ENCODE peak calls at places on chromosomes 5 and 9, in four cellular contexts. C, X, J and N are unnamed samples.

GRCh38 chr5:103422756-103423155 is 139.8 kb downstream of the NUDT12 start:
- DNase-seq in J (no peak), X (no peak), C (no peak), N (no peak)

GRCh38 chr5:175728885-175729828 is 71.3 kb downstream of the HRH2 start:
- DNase-seq in X (peak), J (peak), C (no peak), N (no peak)

GRCh38 chr5:150448353-150448752 is 1.2 kb downstream of the RPS14 start:
- DNase-seq in X (peak), J (no peak), C (no peak), N (no peak)

GRCh38 chr9:135503371-135504261 is 3.1 kb downstream of the MRPS2 start:
- DNase-seq in X (no peak), J (no peak), C (no peak), N (no peak)

GRCh38 chr9:127507751-127508648 is 56.7 kb downstream of the LRSAM1 start:
- DNase-seq in J (no peak), C (no peak), X (no peak), N (no peak)

GRCh38 chr9:116112236-116112635 is 41.4 kb upstream of the PAPPA start:
- DNase-seq in J (no peak), X (no peak), C (no peak), N (no peak)

GRCh38 chr9:116589392-116590354 is 97.4 kb upstream of the TRIM32 start:
- DNase-seq in C (no peak), X (peak), J (no peak), N (no peak)

GRCh38 chr5:160233215-160233614 is 3.9 kb downstream of the FABP6 start:
- DNase-seq in C (no peak), J (no peak), X (peak), N (no peak)

GRCh38 chr5:31119938-31120641 is 73.4 kb upstream of the CDH6 start:
- DNase-seq in C (no peak), J (no peak), X (no peak), N (no peak)

GRCh38 chr9:100492952-100493351 is 20.0 kb downstream of the TMEFF1 start:
- DNase-seq in J (no peak), X (no peak), C (no peak), N (no peak)

GRCh38 chr5:108797396-108797795 is 49.7 kb downstream of the FER start:
- DNase-seq in X (no peak), J (no peak), C (no peak), N (no peak)

GRCh38 chr9:37969130-37969529 is 65.2 kb upstream of the SLC25A51 start:
- DNase-seq in C (no peak), X (peak), J (no peak), N (peak)

GRCh38 chr5:77167695-77168111 is 42.8 kb upstream of the PDE8B start:
- DNase-seq in J (no peak), C (peak), X (no peak), N (no peak)

GRCh38 chr5:179906795-179907569 is 715 bp downstream of the TBC1D9B start:
- DNase-seq in C (no peak), J (peak), X (peak), N (peak)

GRCh38 chr5:114678778-114679177 is 316.9 kb downstream of the KCNN2 start:
- DNase-seq in C (no peak), X (no peak), J (no peak), N (no peak)
- TF ChIP-seq CTCF in C (no peak), X (no peak), J (peak), N (no peak)

DNA sequence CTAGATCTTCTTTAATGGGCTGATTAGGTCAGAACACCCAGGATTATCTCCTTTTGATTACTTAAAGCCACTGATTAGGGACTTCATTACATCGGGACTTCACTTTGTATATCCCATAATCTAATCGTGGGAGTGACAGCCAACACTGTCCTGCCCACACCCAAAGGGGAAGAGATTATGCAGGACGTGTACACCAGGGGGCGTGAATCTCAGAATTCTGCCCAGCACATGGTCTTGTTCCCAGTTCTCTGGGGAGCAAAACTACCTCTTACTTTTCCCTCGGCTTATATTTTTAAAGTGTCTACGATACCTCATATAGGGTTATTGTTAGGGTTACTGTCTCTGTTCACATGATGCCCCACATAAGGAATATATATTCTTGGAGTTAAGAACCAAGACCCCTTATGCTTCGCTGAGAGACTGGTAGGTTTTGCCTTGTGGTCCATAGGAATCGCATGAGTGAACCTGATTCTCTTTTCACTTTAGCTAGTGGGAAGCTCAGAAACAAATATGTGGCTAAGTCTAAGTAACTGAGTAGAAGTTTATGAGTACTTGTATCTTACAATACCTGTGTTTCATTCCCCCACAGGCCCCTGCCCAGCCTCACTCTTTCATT is 192.7 kb downstream of the GNA14 start:
- DNase-seq in J (no peak), X (no peak), C (no peak), N (peak)
- TF ChIP-seq CTCF in J (peak), X (peak), C (no peak), N (peak)

GRCh38 chr5:177370488-177371119 is 12.9 kb downstream of the RGS14 start:
- DNase-seq in J (peak), X (peak), C (peak), N (peak)
- TF ChIP-seq CTCF in J (peak), X (peak), C (peak), N (peak)

DNA sequence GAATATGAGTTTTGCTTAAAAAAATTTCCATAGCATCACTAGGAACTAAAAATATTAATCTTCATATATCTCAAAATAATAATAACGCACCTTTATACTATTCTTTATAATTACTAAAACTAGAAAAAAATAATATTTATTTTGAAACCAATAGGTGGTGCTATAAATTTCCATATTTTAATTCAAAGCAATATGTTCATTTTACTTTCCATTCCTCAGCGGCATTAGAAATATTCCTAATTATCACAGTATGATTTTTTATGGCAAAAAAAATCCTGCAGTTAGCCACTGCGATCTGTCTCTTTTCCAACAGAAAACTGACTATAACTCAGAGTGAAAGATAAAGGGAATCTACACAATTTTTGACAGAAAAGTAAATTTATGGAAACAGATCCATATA is 167.4 kb upstream of the MPDZ start:
- DNase-seq in J (no peak), C (no peak), X (no peak), N (no peak)
- TF ChIP-seq CTCF in J (peak), C (peak), X (no peak), N (no peak)